ENCODE peak calls at places on chromosomes 5 and 9, in ten cellular contexts. D, A, J, V, Q, H, O, P, R and C are unnamed samples.

GRCh38 chr5:65047948-65048690 is 279.4 kb downstream of the CWC27 start:
- DNase-seq in O (no peak), A (no peak), R (no peak), Q (no peak), P (no peak), D (no peak), V (no peak), J (no peak), H (no peak), C (no peak)

GRCh38 chr5:100479079-100479688 is 56.0 kb upstream of the FAM174A start:
- DNase-seq in H (no peak), R (no peak), D (no peak), O (peak; percentile 68), V (no peak), P (no peak), A (peak; percentile 22), J (peak; percentile 11), Q (peak; percentile 7), C (peak; percentile 1)

GRCh38 chr5:88613051-88613450 is 269.9 kb downstream of the MEF2C start:
- DNase-seq in Q (no peak), R (no peak), A (no peak), P (no peak), D (no peak), H (no peak), O (no peak), V (no peak), J (no peak), C (peak; percentile 1)

GRCh38 chr9:15155826-15156225 is 151.2 kb downstream of the TTC39B start:
- DNase-seq in V (no peak), P (no peak), H (no peak), R (peak; percentile 70), D (no peak), A (peak; percentile 72), J (no peak), Q (no peak), O (peak; percentile 18), C (peak; percentile 16)

GRCh38 chr9:80648336-80648735 is 1041.0 kb downstream of the TLE1 start:
- DNase-seq in D (no peak), A (peak; percentile 69), H (no peak), O (peak; percentile 25), R (no peak), V (no peak), J (no peak), Q (peak; percentile 78), P (no peak), C (peak; percentile 50)

GRCh38 chr9:105818903-105819302 is 124.6 kb downstream of the TMEM38B start:
- DNase-seq in J (no peak), P (no peak), A (no peak), D (no peak), V (no peak), R (no peak), Q (no peak), H (no peak), O (no peak), C (no peak)

GRCh38 chr5:132055441-132055807 is 5.0 kb upstream of the IL3 start:
- DNase-seq in A (no peak), R (no peak), O (no peak), Q (no peak), D (no peak), V (no peak), P (no peak), H (no peak), J (no peak), C (no peak)

GRCh38 chr9:81690251-81690851 is 1.0 kb upstream of the TLE1 start:
- DNase-seq in D (no peak), H (no peak), R (peak; percentile 58), J (no peak), P (no peak), Q (peak; percentile 27), O (peak; percentile 89), V (peak; percentile 53), A (no peak), C (no peak)

GRCh38 chr5:88732181-88732633 is 150.8 kb downstream of the MEF2C start:
- DNase-seq in P (no peak), Q (no peak), R (peak; percentile 85), J (no peak), A (peak; percentile 54), H (no peak), D (peak; percentile 65), O (no peak), V (peak; percentile 45), C (peak; percentile 69)

GRCh38 chr9:124774131-124774978 is 2.6 kb upstream of the OLFML2A start:
- DNase-seq in A (peak; percentile 80), V (peak; percentile 85), O (peak; percentile 79), D (peak; percentile 76), P (peak; percentile 75), R (peak; percentile 86), Q (peak; percentile 73), H (no peak), J (peak; percentile 88), C (peak; percentile 65)

GRCh38 chr9:4987996-4988421 is 2.9 kb downstream of the JAK2 start:
- DNase-seq in O (peak; percentile 77), R (no peak), D (peak; percentile 49), V (no peak), P (no peak), Q (peak; percentile 66), A (peak; percentile 80), J (peak; percentile 77), H (no peak), C (peak; percentile 60)

GRCh38 chr9:95644377-95644776 is 127.6 kb upstream of the PTCH1 start:
- DNase-seq in O (no peak), D (no peak), V (no peak), Q (peak; percentile 15), H (no peak), R (no peak), P (no peak), J (no peak), A (no peak), C (no peak)

GRCh38 chr9:134206317-134207300 is 42.2 kb upstream of the RNU6ATAC start:
- DNase-seq in P (no peak), V (peak; percentile 24), D (no peak), Q (no peak), A (no peak), H (no peak), R (peak; percentile 31), O (no peak), J (no peak), C (no peak)

GRCh38 chr5:1515921-1516571 is 7.7 kb downstream of the LPCAT1 start:
- DNase-seq in P (no peak), O (peak; percentile 98), J (no peak), V (no peak), A (no peak), D (peak; percentile 42), H (no peak), R (peak; percentile 32), Q (peak; percentile 55), C (no peak)

GRCh38 chr9:26026423-26027100 is 348.3 kb upstream of the TUSC1 start:
- DNase-seq in R (no peak), V (no peak), A (no peak), J (no peak), Q (no peak), D (no peak), H (no peak), O (no peak), P (no peak), C (no peak)

DNA sequence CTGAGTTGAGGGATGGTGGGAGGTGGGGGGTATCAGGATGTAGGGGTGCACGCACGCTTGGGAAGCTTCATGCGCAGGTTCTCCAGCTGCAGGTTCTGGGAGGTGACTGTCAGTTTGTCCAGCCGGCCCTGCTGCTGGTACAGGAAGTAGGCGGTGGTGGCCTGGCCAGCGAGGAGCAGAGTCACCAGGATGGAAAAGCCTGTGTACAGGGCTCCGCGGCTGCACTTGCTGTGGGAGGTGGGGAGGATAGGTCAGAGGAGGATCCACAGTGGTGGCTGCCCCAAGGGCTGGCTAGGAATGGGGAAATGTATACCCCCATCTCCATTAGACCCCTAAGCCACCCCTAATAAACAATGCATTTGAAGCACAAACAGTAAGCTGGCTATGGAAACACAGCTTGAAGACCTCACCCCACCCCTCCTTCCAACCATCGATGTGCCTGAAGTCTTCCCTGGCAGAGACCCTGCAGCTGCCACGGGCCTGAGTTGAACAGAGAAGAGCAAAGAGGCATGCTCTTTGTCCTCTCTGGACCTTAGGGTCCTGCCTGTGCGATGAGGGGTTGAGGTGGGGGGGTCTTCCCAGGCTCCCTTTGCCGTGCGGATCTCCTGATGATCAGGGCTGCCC is 5.5 kb downstream of the CD74 start:
- DNase-seq in O (no peak), V (peak; percentile 55), P (no peak), H (no peak), A (no peak), D (no peak), Q (no peak), J (no peak), R (no peak), C (no peak)
- H3K4me3 ChIP-seq in O (no peak overlapping the region), V (peak overlapping the region; percentile 4), P (no peak overlapping the region), H (no peak overlapping the region), A (no peak overlapping the region), D (no peak overlapping the region), Q (no peak overlapping the region), J (no peak overlapping the region), R (no peak overlapping the region), C (no peak overlapping the region)

GRCh38 chr5:37839441-37840035 is 303 bp downstream of the GDNF start:
- DNase-seq in J (no peak), P (no peak), O (peak; percentile 51), D (peak; percentile 76), Q (peak; percentile 73), R (no peak), V (no peak), A (peak; percentile 60), H (no peak), C (peak; percentile 62)
- H3K4me3 ChIP-seq in J (peak overlapping the region; percentile 34), P (peak overlapping the region; percentile 43), O (peak overlapping the region; percentile 52), D (peak overlapping the region; percentile 89), Q (peak overlapping the region; percentile 53), R (peak overlapping the region; percentile 47), V (peak overlapping the region; percentile 41), A (peak overlapping the region; percentile 68), H (peak overlapping the region; percentile 45), C (peak overlapping the region; percentile 93)

DNA sequence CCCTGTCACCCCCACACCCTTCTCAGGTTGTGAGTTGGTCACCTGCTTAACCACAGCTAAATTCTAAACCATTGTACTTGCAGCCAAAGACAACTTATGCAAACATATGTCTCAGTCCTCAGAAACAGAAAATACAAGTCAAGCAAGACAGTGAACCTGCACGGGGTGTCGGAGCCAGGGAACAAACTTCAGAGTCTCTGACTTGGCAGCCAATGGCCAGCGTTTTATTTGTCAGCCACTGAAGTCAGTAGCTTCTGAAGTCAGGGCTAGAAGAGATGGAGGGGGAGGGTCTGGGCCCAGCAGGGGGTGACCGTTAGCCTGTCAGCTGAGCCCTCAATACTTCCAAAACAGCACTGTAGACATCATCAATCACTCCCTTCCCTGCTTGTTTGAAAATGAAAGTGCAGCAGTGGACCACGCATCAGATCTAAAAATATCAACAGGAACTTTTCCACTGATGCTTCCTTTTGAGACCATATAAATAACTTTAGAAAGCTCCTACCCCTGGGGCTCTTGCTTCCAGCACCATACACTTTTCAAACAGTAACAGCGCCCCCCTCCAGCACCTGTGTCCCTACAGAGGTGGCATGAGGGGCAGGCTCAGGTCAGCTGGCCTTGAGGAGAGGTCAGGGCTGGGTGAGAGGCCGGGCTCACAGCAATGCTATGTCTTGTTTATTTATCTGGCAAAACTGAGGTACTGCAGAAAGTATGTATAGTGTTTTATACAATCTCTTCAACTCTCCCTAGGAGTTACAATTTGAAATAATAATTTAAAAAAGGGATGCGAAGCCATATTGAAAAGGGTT is 142.5 kb downstream of the ACER2 start:
- DNase-seq in J (peak; percentile 3), H (no peak), A (peak; percentile 4), O (no peak), V (no peak), R (no peak), D (no peak), P (no peak), Q (peak; percentile 2), C (no peak)
- H3K4me3 ChIP-seq in J (no peak overlapping the region), H (no peak overlapping the region), A (peak overlapping the region; percentile 28), O (peak overlapping the region; percentile 9), V (no peak overlapping the region), R (no peak overlapping the region), D (no peak overlapping the region), P (no peak overlapping the region), Q (peak overlapping the region; percentile 22), C (no peak overlapping the region)

GRCh38 chr5:78527925-78528324 is 120.6 kb downstream of the LHFPL2 start:
- DNase-seq in A (peak; percentile 52), J (no peak), H (no peak), P (no peak), O (no peak), V (no peak), D (no peak), Q (no peak), R (no peak), C (no peak)
- H3K4me3 ChIP-seq in A (no peak overlapping the region), J (no peak overlapping the region), H (no peak overlapping the region), P (no peak overlapping the region), O (no peak overlapping the region), V (no peak overlapping the region), D (no peak overlapping the region), Q (no peak overlapping the region), R (no peak overlapping the region), C (no peak overlapping the region)